ENCODE peak calls at places on chromosomes 3 and 15, in five cellular contexts. L is IMR-90, V is mesenchymal stem cell, H is neuronal stem cell, Q is trophoblast cell. Z is an unnamed sample.

GRCh38 chr3:38542401-38543298 is 46.5 kb downstream of the EXOG start:
- DNase-seq in L (peak; percentile 25), V (no peak), H (no peak), Q (no peak), Z (no peak)

GRCh38 chr3:98717584-98717983 is 45.6 kb upstream of the ST3GAL6 start:
- DNase-seq in L (no peak), V (no peak), H (no peak), Q (no peak), Z (no peak)

GRCh38 chr3:46114324-46114988 is 87.2 kb upstream of the XCR1 start:
- DNase-seq in L (peak; percentile 76), V (peak; percentile 87), H (no peak), Q (peak; percentile 95), Z (peak; percentile 86)

GRCh38 chr15:99845009-99845408 is 111.8 kb upstream of the LYSMD4 start:
- DNase-seq in L (peak; percentile 1), V (peak; percentile 1), H (no peak), Q (peak; percentile 62), Z (no peak)

GRCh38 chr3:166456291-166456690 is 619.1 kb upstream of the BCHE start:
- DNase-seq in L (peak; percentile 34), V (no peak), H (no peak), Q (peak; percentile 79), Z (peak; percentile 11)

GRCh38 chr3:174270841-174271240 is 588.3 kb upstream of the NAALADL2 start:
- DNase-seq in L (peak; percentile 87), V (peak; percentile 93), H (no peak), Q (peak; percentile 63), Z (no peak)

GRCh38 chr3:105967117-105967516 is 98.3 kb upstream of the CBLB start:
- DNase-seq in L (peak; percentile 42), V (no peak), H (no peak), Q (no peak), Z (no peak)

GRCh38 chr15:98873441-98874218 is 134.0 kb downstream of the PGPEP1L start:
- DNase-seq in L (peak; percentile 83), V (peak; percentile 84), H (no peak), Q (peak; percentile 96), Z (peak; percentile 59)

GRCh38 chr15:36389107-36389506 is 190.3 kb upstream of the CDIN1 start:
- DNase-seq in L (peak; percentile 22), V (no peak), H (no peak), Q (no peak), Z (no peak)

GRCh38 chr3:36730965-36731364 is 33.4 kb downstream of the DCLK3 start:
- DNase-seq in L (no peak), V (no peak), H (no peak), Q (no peak), Z (no peak)

GRCh38 chr3:151918253-151919029 is 45.0 kb downstream of the SUCNR1 start:
- DNase-seq in L (peak; percentile 75), V (peak; percentile 71), H (no peak), Q (peak; percentile 73), Z (peak; percentile 54)

GRCh38 chr3:120765830-120766511 is 23.4 kb downstream of the GTF2E1 start:
- DNase-seq in L (no peak), V (no peak), H (no peak), Q (no peak), Z (no peak)

GRCh38 chr15:84598993-84599392 is 1.8 kb upstream of the ZSCAN2 start:
- DNase-seq in L (peak; percentile 66), V (peak; percentile 72), H (no peak), Q (peak; percentile 51), Z (peak; percentile 75)

GRCh38 chr3:14268897-14269296 is 90.3 kb downstream of the LSM3 start:
- DNase-seq in L (no peak), V (no peak), H (no peak), Q (peak; percentile 56), Z (no peak)

GRCh38 chr3:195030791-195031321 is 240.1 kb downstream of the XXYLT1 start:
- DNase-seq in L (peak; percentile 28), V (peak; percentile 90), H (no peak), Q (peak; percentile 94), Z (no peak)

GRCh38 chr3:38966956-38967795 is 84.6 kb downstream of the SCN11A start:
- DNase-seq in L (no peak), V (no peak), H (no peak), Q (no peak), Z (no peak)

GRCh38 chr15:89958107-89958805 is 42.9 kb upstream of the ZNF710 start:
- DNase-seq in L (no peak), V (no peak), H (no peak), Q (peak; percentile 87), Z (no peak)

DNA sequence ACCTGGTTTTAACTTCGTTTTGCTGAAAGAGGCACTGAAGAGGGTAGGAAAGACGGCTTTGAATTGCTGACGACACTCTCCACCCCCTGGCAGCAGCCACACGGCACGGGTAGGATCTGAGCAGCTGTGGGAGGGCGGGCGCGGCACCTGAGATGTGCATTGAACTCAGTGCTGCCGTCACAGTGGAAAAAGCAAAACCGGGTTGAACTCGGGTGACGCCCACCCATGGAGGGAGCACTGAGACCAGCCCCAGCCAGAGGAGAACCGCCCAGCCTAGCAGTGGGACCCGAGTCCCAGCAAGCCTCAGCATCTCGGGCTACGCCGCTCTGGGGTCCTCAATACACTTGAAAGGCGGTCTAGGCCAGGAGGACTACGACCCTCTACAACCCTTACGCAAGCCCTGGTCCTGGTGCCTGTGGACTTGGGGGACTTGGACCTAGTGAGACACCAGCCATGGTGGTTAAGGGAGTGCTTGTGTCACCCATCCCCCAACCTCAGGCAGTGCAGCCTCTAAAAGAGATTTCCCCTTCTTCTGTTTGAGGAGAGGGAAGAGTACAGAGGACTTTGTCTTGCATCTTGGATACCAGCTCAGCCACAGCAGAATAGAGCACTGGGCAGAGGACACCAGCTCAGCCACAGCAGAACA is 50.0 kb upstream of the RPL35A start:
- DNase-seq in L (no peak), V (no peak), H (no peak), Q (no peak), Z (no peak)
- H2BK5ac ChIP-seq in L (no peak overlapping the region), V (no peak overlapping the region), H (no peak overlapping the region), Q (no peak overlapping the region), Z (no peak overlapping the region)

DNA sequence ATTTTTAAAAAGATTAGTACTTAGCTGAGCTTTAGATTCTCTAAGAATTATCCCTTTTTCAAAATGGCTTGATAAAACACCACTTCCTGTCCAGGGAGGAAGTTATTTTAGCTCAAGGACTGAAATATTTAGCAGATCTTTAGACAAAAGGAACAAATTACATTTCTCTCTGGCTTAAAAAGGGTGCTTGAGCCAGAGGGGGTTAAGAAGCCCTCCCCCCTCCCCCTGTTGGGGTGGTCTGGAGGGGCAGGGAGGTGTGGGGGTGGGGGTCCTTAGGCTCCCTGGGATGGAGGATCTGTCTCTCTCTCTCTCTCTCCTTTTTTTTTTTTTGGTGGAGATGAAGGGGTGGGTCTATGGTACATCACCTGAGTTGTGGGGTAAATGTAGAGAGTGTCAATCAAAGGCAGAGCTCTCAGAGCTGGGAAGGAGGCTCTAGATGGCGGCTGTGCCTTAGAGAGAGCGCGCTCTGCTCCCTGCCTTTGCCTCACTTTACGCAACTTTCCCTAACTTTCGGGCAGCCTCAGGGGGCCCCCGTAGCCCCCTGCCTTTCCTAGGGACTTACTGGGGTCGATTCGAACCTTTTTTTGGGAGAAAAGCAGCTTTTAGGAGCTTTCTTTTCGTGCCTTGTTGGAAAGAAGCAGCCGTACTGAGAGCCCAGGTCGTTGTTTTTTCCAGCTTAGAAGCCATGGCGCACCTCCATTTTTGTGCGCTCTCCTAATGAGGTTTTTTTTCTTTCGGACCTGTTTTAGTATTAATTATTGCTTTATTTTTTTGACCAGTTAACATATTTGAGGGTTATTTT is at the start of gene CHD2:
- DNase-seq in L (peak; percentile 89), V (peak; percentile 94), H (peak; percentile 80), Q (peak; percentile 88), Z (peak; percentile 98)
- H3K4ac ChIP-seq in L (peak within 1 kb of the TSS; percentile 94), V (peak within 1 kb of the TSS; percentile 51), H (no peak within 1 kb of the TSS), Q (peak within 1 kb of the TSS; percentile 99), Z (peak within 1 kb of the TSS; percentile 98)

GRCh38 chr15:63088532-63089245 is 33.0 kb upstream of the LACTB start:
- DNase-seq in L (no peak), V (peak; percentile 42), H (no peak), Q (no peak), Z (no peak)
- H2BK5ac ChIP-seq in L (peak overlapping the region; percentile 91), V (no peak overlapping the region), H (peak overlapping the region; percentile 10), Q (peak overlapping the region; percentile 95), Z (no peak overlapping the region)

GRCh38 chr3:181727122-181728036 is 15.7 kb downstream of the SOX2 start:
- DNase-seq in L (no peak), V (peak; percentile 10), H (no peak), Q (no peak), Z (peak; percentile 52)
- H3K4ac ChIP-seq in L (no peak overlapping the region), V (no peak overlapping the region), H (no peak overlapping the region), Q (no peak overlapping the region), Z (no peak overlapping the region)

GRCh38 chr3:40312661-40313226 is 3.2 kb downstream of the EIF1B start:
- DNase-seq in L (peak; percentile 16), V (peak; percentile 65), H (no peak), Q (peak; percentile 94), Z (no peak)

GRCh38 chr3:40317061-40317676 is 7.7 kb downstream of the EIF1B start:
- DNase-seq in L (peak; percentile 71), V (peak; percentile 76), H (peak; percentile 50), Q (peak; percentile 72), Z (peak; percentile 73)

GRCh38 chr3:40309925-40310635 is 573 bp downstream of the EIF1B start:
- DNase-seq in L (peak; percentile 41), V (peak; percentile 58), H (peak; percentile 40), Q (peak; percentile 45), Z (peak; percentile 60)

GRCh38 chr3:40310690-40311089 is 1.2 kb downstream of the EIF1B start:
- DNase-seq in L (peak; percentile 44), V (peak; percentile 46), H (no peak), Q (no peak), Z (no peak)

GRCh38 chr3:40313975-40314860 is 4.7 kb downstream of the EIF1B start:
- DNase-seq in L (no peak), V (no peak), H (no peak), Q (peak; percentile 26), Z (no peak)
- H2BK5ac ChIP-seq in L (no peak overlapping the region), V (no peak overlapping the region), H (no peak overlapping the region), Q (no peak overlapping the region), Z (no peak overlapping the region)

DNA sequence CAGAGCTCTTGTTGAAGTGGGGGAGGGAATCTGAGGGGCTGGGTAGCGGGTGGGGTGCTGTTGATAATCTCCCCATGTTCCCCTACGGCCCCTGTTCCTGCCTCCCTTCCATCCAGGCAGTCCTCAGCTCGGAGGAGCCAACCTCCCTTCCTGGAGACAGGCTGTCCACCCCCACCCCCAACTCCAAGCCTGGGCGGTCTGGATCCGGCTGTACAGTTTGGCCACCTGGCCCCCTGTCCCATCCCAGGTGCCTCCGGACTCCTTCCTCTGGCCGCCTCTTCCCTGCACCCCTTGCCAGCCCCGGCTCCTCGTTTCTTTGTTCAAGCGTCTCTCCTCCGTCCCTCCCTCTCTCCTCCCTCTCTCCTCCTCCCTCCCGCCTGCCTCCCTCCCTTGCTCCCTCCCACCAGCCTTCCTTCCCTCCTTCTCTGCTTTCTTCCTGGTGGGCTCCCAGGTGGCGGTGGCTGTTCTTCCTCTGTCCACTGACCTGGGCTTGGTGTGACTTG is 1.9 kb downstream of the SEMA3F start:
- DNase-seq in L (peak; percentile 40), V (peak; percentile 37), H (no peak), Q (no peak), Z (no peak)
- H3K4ac ChIP-seq in L (peak overlapping the region; percentile 98), V (peak overlapping the region; percentile 55), H (no peak overlapping the region), Q (peak overlapping the region; percentile 35), Z (peak overlapping the region; percentile 39)